ENCODE peak calls at places on chromosomes 2 and 18, in six cellular contexts. Q, F, W, T, G and P are unnamed samples.
A peak's percentile ranks its signal among the peaks of the same experiment; 100 is the strongest.

GRCh38 chr2:159562248-159562647 is 54.1 kb downstream of the BAZ2B start:
- DNase-seq in Q (no peak), F (no peak), W (no peak), T (no peak), G (peak; percentile 64), P (no peak)

GRCh38 chr18:68053290-68053689 is 536.8 kb upstream of the DSEL start:
- DNase-seq in Q (no peak), F (no peak), W (no peak), T (no peak), G (peak; percentile 6), P (no peak)

GRCh38 chr2:529425-529824 is 147.8 kb downstream of the TMEM18 start:
- DNase-seq in Q (no peak), F (no peak), W (no peak), T (no peak), G (peak; percentile 36), P (no peak)

GRCh38 chr2:134836986-134837385 is 1.4 kb upstream of the ACMSD start:
- DNase-seq in Q (no peak), F (no peak), W (no peak), T (no peak), G (peak; percentile 67), P (no peak)

GRCh38 chr2:208501217-208501616 is 94.6 kb downstream of the PTH2R start:
- DNase-seq in Q (no peak), F (no peak), W (no peak), T (no peak), G (no peak), P (no peak)

GRCh38 chr2:158889135-158889853 is 79.1 kb upstream of the TANC1 start:
- DNase-seq in Q (no peak), F (no peak), W (no peak), T (no peak), G (no peak), P (no peak)

GRCh38 chr2:219495531-219496122 is 3.1 kb upstream of the GMPPA start:
- DNase-seq in Q (peak; percentile 74), F (peak; percentile 67), W (peak; percentile 82), T (peak; percentile 69), G (peak; percentile 73), P (peak; percentile 53)

GRCh38 chr2:21301871-21302433 is 178.2 kb downstream of the TDRD15 start:
- DNase-seq in Q (no peak), F (no peak), W (no peak), T (no peak), G (no peak), P (no peak)

GRCh38 chr2:128681351-128681906 is 362.8 kb upstream of the HS6ST1 start:
- DNase-seq in Q (no peak), F (no peak), W (no peak), T (no peak), G (no peak), P (no peak)

GRCh38 chr2:196369967-196370366 is 198.6 kb upstream of the STK17B start:
- DNase-seq in Q (no peak), F (no peak), W (no peak), T (no peak), G (no peak), P (no peak)

GRCh38 chr2:97724946-97725688 is 11.7 kb downstream of the ZAP70 start:
- DNase-seq in Q (no peak), F (no peak), W (no peak), T (no peak), G (no peak), P (no peak)

GRCh38 chr2:217290467-217290866 is 430.6 kb upstream of the TNP1 start:
- DNase-seq in Q (no peak), F (no peak), W (no peak), T (no peak), G (no peak), P (no peak)

GRCh38 chr2:53508667-53509066 is 258.9 kb upstream of the CHAC2 start:
- DNase-seq in Q (no peak), F (no peak), W (no peak), T (no peak), G (no peak), P (no peak)

GRCh38 chr2:99200232-99200631 is 19.2 kb downstream of the MRPL30 start:
- DNase-seq in Q (no peak), F (no peak), W (no peak), T (no peak), G (no peak), P (no peak)

GRCh38 chr2:99201959-99202678 is 21.1 kb downstream of the MRPL30 start:
- DNase-seq in Q (no peak), F (no peak), W (no peak), T (no peak), G (no peak), P (no peak)

DNA sequence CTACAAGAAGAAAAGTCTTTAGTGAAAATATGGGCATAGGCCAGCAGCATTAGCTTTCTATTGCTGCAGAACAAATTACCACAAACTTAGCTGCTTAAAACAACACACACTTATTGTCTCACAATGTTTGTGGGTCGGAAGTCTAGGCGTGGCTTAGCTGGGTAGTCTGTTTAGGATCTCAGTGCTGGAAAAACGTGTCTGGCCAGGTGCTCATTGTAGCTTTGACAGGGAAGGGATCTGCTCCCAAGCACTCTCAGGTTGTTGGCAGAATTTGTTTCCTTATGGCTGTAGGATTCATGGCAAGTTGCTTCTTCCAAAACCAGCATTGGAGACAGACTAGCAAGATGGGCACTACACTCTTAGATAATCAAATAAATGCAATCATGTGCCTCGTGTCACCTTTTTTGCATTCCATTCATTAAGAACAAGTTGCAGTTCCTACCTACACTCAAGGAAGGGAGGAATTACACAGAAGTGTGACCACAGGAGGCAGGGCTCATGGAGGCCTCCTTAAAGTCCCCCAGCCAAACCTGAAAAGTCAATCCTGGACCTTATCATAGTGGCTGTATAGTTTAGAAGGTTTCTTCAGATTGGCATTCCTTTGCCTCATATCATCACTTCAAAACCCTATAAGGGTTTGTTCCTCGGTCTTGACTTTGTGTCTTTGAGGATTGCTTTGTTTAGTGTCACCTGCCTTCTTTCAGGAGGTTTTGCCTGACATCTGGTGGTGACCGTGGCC is 17.3 kb downstream of the MRPL30 start:
- DNase-seq in Q (no peak), F (no peak), W (no peak), T (no peak), G (no peak), P (no peak)
- H3K27ac ChIP-seq in Q (no peak overlapping the region), F (no peak overlapping the region), W (no peak overlapping the region), T (no peak overlapping the region), G (no peak overlapping the region), P (no peak overlapping the region)

GRCh38 chr2:96248624-96249023 is 17.2 kb downstream of the TMEM127 start:
- DNase-seq in Q (no peak), F (no peak), W (no peak), T (no peak), G (no peak), P (no peak)

GRCh38 chr2:96249654-96250053 is 16.1 kb downstream of the TMEM127 start:
- DNase-seq in Q (peak; percentile 27), F (no peak), W (no peak), T (no peak), G (peak; percentile 34), P (no peak)

GRCh38 chr2:96247896-96248295 is 17.9 kb downstream of the TMEM127 start:
- DNase-seq in Q (no peak), F (no peak), W (no peak), T (no peak), G (no peak), P (no peak)

GRCh38 chr2:96251721-96252292 is 14.0 kb downstream of the TMEM127 start:
- DNase-seq in Q (peak; percentile 40), F (peak; percentile 58), W (peak; percentile 30), T (no peak), G (peak; percentile 93), P (no peak)

DNA sequence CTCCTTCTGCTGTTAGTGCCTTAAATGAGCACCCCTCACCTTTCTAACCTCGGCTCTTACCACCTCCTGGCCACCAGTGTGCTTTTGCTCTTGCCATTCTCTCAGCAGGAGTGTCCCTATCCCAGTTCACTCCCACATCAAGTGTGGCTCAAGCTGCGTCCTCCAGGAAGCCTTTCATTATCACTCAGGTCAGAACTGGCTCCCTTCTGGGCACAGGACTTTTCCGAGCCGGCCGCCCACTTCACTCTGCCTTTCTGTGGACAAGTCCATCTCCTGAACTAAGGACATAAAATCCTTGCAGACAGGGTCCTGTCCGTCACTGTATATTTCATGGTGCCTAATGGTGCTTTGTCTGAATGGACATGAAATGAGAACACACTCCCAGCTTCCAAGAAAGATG is 15.6 kb downstream of the TMEM127 start:
- DNase-seq in Q (no peak), F (no peak), W (no peak), T (no peak), G (no peak), P (no peak)
- H3K27ac ChIP-seq in Q (no peak overlapping the region), F (peak overlapping the region; percentile 91), W (no peak overlapping the region), T (peak overlapping the region; percentile 5), G (peak overlapping the region; percentile 19), P (no peak overlapping the region)

GRCh38 chr2:74817333-74817732 is 16.6 kb upstream of the HK2 start:
- DNase-seq in Q (no peak), F (no peak), W (no peak), T (no peak), G (no peak), P (no peak)

GRCh38 chr2:74814102-74814501 is 19.8 kb upstream of the HK2 start:
- DNase-seq in Q (no peak), F (no peak), W (no peak), T (no peak), G (no peak), P (no peak)

GRCh38 chr2:74815955-74816354 is 18.0 kb upstream of the HK2 start:
- DNase-seq in Q (no peak), F (no peak), W (no peak), T (no peak), G (no peak), P (no peak)

GRCh38 chr2:74819702-74820101 is 14.2 kb upstream of the HK2 start:
- DNase-seq in Q (no peak), F (no peak), W (no peak), T (no peak), G (no peak), P (no peak)

DNA sequence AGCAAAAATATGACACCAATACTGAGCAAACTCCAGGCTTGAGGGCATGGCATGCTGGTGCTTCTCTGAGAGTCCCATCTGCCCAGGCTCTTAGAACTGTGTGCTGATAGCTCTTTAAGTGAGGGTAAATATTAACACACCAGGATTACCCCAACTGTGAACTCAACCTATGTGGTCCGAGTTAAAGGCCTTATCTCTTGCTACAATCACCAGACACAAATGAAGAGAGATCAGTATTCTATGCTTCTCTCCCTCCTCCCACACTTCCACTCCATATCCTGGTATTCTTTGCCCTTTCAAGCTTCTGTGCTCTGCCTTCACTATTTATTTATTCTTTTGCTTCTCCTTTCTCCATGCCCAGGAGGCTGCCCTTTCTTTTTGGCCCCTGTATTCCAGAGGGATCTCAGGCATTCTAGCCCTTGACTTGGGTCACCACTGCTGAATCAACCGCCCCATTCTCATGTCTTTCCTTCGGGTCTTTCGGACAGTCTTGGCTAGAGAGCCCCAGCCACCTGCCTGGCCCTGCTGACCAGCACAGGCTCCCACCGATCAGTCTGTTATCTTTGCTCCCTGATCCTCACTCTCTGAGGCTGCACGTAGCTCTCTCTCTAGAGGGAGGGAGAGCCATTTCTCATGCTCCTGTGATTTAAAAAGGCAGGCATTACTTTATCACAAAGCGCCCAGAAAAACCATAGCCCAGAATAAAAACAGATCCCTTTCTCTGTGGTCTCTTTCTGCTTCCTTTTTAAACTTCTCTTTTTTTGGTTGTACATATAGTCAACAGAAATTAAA is 17.2 kb upstream of the HK2 start:
- DNase-seq in Q (no peak), F (no peak), W (no peak), T (no peak), G (no peak), P (no peak)
- H3K27ac ChIP-seq in Q (no peak overlapping the region), F (no peak overlapping the region), W (no peak overlapping the region), T (no peak overlapping the region), G (no peak overlapping the region), P (no peak overlapping the region)

DNA sequence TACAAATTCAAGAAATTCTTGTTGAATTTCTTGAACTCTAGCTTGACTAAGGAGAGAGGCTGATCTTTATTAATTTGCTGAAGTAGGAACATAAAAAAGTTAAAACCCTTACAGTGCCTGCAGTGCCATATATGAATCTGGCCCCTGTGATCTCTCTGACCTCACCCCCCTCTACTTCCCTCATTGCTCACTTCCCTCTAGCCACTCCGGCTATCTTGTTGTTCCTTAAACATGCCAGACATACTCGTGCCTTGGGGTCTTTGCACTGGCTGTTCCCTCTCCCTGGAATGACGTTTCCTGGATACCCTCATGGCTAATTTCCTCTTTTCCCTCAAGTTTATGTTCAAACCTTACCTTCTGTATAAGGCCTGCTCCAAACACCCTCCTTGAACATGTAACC is 246.3 kb upstream of the SIX2 start:
- DNase-seq in Q (no peak), F (no peak), W (no peak), T (no peak), G (no peak), P (no peak)
- H3K27ac ChIP-seq in Q (no peak overlapping the region), F (no peak overlapping the region), W (no peak overlapping the region), T (no peak overlapping the region), G (no peak overlapping the region), P (no peak overlapping the region)